ENCODE peak calls at places on chromosomes 3 and 15, in four cellular contexts. K is globus pallidus; Y is CD4-positive, alpha-beta T cell; J is mesendoderm. N is an unnamed sample.
A peak's percentile ranks its signal among the peaks of the same experiment; 100 is the strongest.

GRCh38 chr3:188700497-188700896 is 471.3 kb upstream of the TPRG1 start:
- DNase-seq in K (no peak), Y (no peak), J (no peak), N (no peak)

GRCh38 chr15:95410757-95411156 is 919.7 kb upstream of the NR2F2 start:
- DNase-seq in K (no peak), Y (no peak), J (peak; percentile 10), N (no peak)

GRCh38 chr15:58348095-58348812 is 83.5 kb upstream of the LIPC start:
- DNase-seq in K (no peak), Y (no peak), J (no peak), N (no peak)

GRCh38 chr3:196498297-196498696 is 5.3 kb downstream of the RNF168 start:
- DNase-seq in K (no peak), Y (no peak), J (no peak), N (peak; percentile 29)

GRCh38 chr15:50911001-50911400 is 2.5 kb downstream of the AP4E1 start:
- DNase-seq in K (no peak), Y (no peak), J (peak; percentile 58), N (no peak)

GRCh38 chr15:60379466-60380274 is 18.1 kb downstream of the ANXA2 start:
- DNase-seq in K (no peak), Y (no peak), J (peak; percentile 41), N (no peak)

GRCh38 chr15:65423150-65423976 is 616 bp upstream of the IGDCC4 start:
- DNase-seq in K (no peak), Y (no peak), J (peak; percentile 67), N (no peak)

GRCh38 chr15:69994429-69995201 is 103.1 kb downstream of the TLE3 start:
- DNase-seq in K (no peak), Y (no peak), J (no peak), N (no peak)

GRCh38 chr3:98530676-98531075 is 1.1 kb upstream of the GPR15 start:
- DNase-seq in K (no peak), Y (no peak), J (no peak), N (no peak)

GRCh38 chr3:170003881-170004356 is 33.9 kb upstream of the GPR160 start:
- DNase-seq in K (peak; percentile 27), Y (no peak), J (peak; percentile 29), N (no peak)

GRCh38 chr15:40755821-40756220 is 767 bp upstream of the RMDN3 start:
- DNase-seq in K (no peak), Y (no peak), J (no peak), N (no peak)

GRCh38 chr15:49235446-49236207 is 65.6 kb downstream of the GALK2 start:
- DNase-seq in K (peak; percentile 92), Y (peak; percentile 39), J (peak; percentile 78), N (no peak)

GRCh38 chr3:178439504-178439903 is 96.7 kb upstream of the KCNMB2 start:
- DNase-seq in K (no peak), Y (no peak), J (peak; percentile 47), N (no peak)

GRCh38 chr3:101646726-101647125 is 30.2 kb downstream of the ZBTB11 start:
- DNase-seq in K (no peak), Y (no peak), J (no peak), N (no peak)

GRCh38 chr3:122858373-122858772 is 63.5 kb downstream of the SLC49A4 start:
- DNase-seq in K (peak; percentile 5), Y (no peak), J (peak; percentile 13), N (no peak)

GRCh38 chr3:63931290-63931689 is 19.1 kb upstream of the SCAANT1 start:
- DNase-seq in K (no peak), Y (no peak), J (peak; percentile 59), N (no peak)

GRCh38 chr3:95705786-95706418 is 1108.5 kb upstream of the EPHA6 start:
- DNase-seq in K (no peak), Y (no peak), J (no peak), N (no peak)

GRCh38 chr3:112627419-112627818 is 13.5 kb downstream of the CCDC80 start:
- DNase-seq in K (peak; percentile 46), Y (no peak), J (no peak), N (no peak)

GRCh38 chr3:166013073-166013679 is 176.0 kb upstream of the BCHE start:
- DNase-seq in K (no peak), Y (no peak), J (peak; percentile 33), N (no peak)

GRCh38 chr15:39226169-39226964 is 354.5 kb upstream of the THBS1 start:
- DNase-seq in K (no peak), Y (no peak), J (no peak), N (no peak)

GRCh38 chr15:53226559-53226958 is 436.4 kb upstream of the ONECUT1 start:
- DNase-seq in K (no peak), Y (no peak), J (no peak), N (no peak)

GRCh38 chr3:32395451-32395970 is 3.9 kb downstream of the CMTM7 start:
- DNase-seq in K (no peak), Y (no peak), J (no peak), N (no peak)

GRCh38 chr3:158953131-158953530 is 151.3 kb downstream of the MFSD1 start:
- DNase-seq in K (no peak), Y (no peak), J (no peak), N (no peak)

GRCh38 chr15:32828507-32829186 is 110.8 kb downstream of the GREM1 start:
- DNase-seq in K (no peak), Y (no peak), J (no peak), N (no peak)

GRCh38 chr3:172033392-172033791 is 6.0 kb upstream of the FNDC3B start:
- DNase-seq in K (no peak), Y (no peak), J (no peak), N (no peak)

GRCh38 chr3:94433811-94434210 is 370.9 kb downstream of the NSUN3 start:
- DNase-seq in K (no peak), Y (no peak), J (no peak), N (no peak)

GRCh38 chr3:45832691-45833090 is 9.2 kb downstream of the LZTFL1 start:
- DNase-seq in K (no peak), Y (no peak), J (peak; percentile 40), N (no peak)

GRCh38 chr3:52406231-52406661 is 38.7 kb downstream of the SEMA3G start:
- DNase-seq in K (no peak), Y (no peak), J (no peak), N (peak; percentile 82)

GRCh38 chr3:141659821-141660597 is 78.1 kb upstream of the RNF7 start:
- DNase-seq in K (peak; percentile 54), Y (no peak), J (peak; percentile 59), N (peak; percentile 89)

GRCh38 chr3:69090021-69090420 is 5.3 kb downstream of the ARL6IP5 start:
- DNase-seq in K (no peak), Y (no peak), J (peak; percentile 25), N (no peak)

GRCh38 chr3:189967254-189967865 is 153.3 kb downstream of the P3H2 start:
- DNase-seq in K (peak; percentile 64), Y (no peak), J (peak; percentile 57), N (no peak)

GRCh38 chr3:175065492-175065891 is 206.4 kb downstream of the NAALADL2 start:
- DNase-seq in K (no peak), Y (no peak), J (no peak), N (no peak)

N was measured in lower leg skin.